ENCODE peak calls at places on chromosome 6, in six cellular contexts. J is pancreas; Z is 8988T; G is HCEC 1CT; R is activated CD8-positive, alpha-beta memory T cell treated with anti-CD3 and anti-CD28 coated beads, Interleukin-2, amount 50 U/mL, for 4 hours; E is HT1080. N is an unnamed sample.
A peak's percentile ranks its signal among the peaks of the same experiment; 100 is the strongest.

GRCh38 chr6:134317471-134318131 is at the start of gene SGK1:
- DNase-seq in G (peak; percentile 32), E (no peak), J (peak; percentile 66), Z (no peak), R (peak; percentile 42), N (peak; percentile 9)

GRCh38 chr6:31356216-31356945 is 598 bp downstream of the HLA-B start:
- DNase-seq in R (no peak), J (peak; percentile 69), E (no peak), G (peak; percentile 18), Z (no peak), N (peak; percentile 21)

GRCh38 chr6:57147401-57147800 is 24.7 kb upstream of the BAG2 start:
- DNase-seq in R (no peak), Z (no peak), E (no peak), J (no peak), G (no peak), N (no peak)

GRCh38 chr6:138468320-138469015 is 30.8 kb downstream of the NHSL1 start:
- DNase-seq in J (no peak), Z (no peak), G (peak; percentile 74), R (no peak), E (peak; percentile 77), N (no peak)

GRCh38 chr6:21163110-21163837 is 430.3 kb upstream of the SOX4 start:
- DNase-seq in Z (no peak), G (peak; percentile 36), J (no peak), E (peak; percentile 72), R (no peak), N (no peak)

GRCh38 chr6:106097368-106098231 is 11.5 kb downstream of the PRDM1 start:
- DNase-seq in J (no peak), E (no peak), Z (no peak), R (no peak), G (peak; percentile 69), N (no peak)

GRCh38 chr6:9851541-9852380 is 563.1 kb downstream of the TFAP2A start:
- DNase-seq in Z (no peak), E (peak; percentile 85), J (no peak), R (no peak), G (peak; percentile 21), N (no peak)

GRCh38 chr6:2237001-2237400 is 8.4 kb downstream of the GMDS start:
- DNase-seq in E (peak; percentile 90), R (no peak), J (no peak), Z (no peak), G (peak; percentile 95), N (no peak)